ENCODE peak calls at places on chromosomes 12 and 14, in five cellular contexts. X is CD8-positive, alpha-beta memory T cell; P is mesendoderm; O is transverse colon; G is astrocyte. C is an unnamed sample. For H3K4me1, the result is how much of the 10 kb centered on the place peaks cover.

GRCh38 chr12:44157359-44157758 is 321.5 kb downstream of the TMEM117 start:
- DNase-seq in X (no peak), P (no peak), O (no peak), G (no peak), C (no peak)

GRCh38 chr14:23447634-23448353 is 12.3 kb upstream of the MYH7 start:
- DNase-seq in X (no peak), P (no peak), O (peak), G (no peak), C (no peak)

GRCh38 chr12:19239616-19240234 is 110.2 kb downstream of the PLEKHA5 start:
- DNase-seq in X (no peak), P (peak), O (no peak), G (peak), C (no peak)

GRCh38 chr12:13340149-13340548 is 143.6 kb downstream of the EMP1 start:
- DNase-seq in X (no peak), P (no peak), O (no peak), G (no peak), C (no peak)

GRCh38 chr14:53002576-53002975 is 51.7 kb upstream of the FERMT2 start:
- DNase-seq in X (no peak), P (peak), O (no peak), G (no peak), C (peak)

GRCh38 chr12:108821407-108822397 is 35.7 kb downstream of the SSH1 start:
- DNase-seq in X (no peak), P (no peak), O (no peak), G (peak), C (peak)

GRCh38 chr12:108532061-108532848 is 17.2 kb downstream of the FICD start:
- DNase-seq in X (no peak), P (no peak), O (no peak), G (no peak), C (no peak)

GRCh38 chr14:104721704-104722431 is 2.2 kb upstream of the ADSS1 start:
- DNase-seq in X (no peak), P (no peak), O (no peak), G (no peak), C (peak)

GRCh38 chr12:64608901-64609542 is 1.3 kb upstream of the RASSF3 start:
- DNase-seq in X (peak), P (peak), O (peak), G (peak), C (peak)

GRCh38 chr14:92014014-92014413 is 25.8 kb downstream of the TRIP11 start:
- DNase-seq in X (no peak), P (no peak), O (no peak), G (no peak), C (no peak)

GRCh38 chr12:109766251-109766778 is 52.7 kb downstream of the FAM222A start:
- DNase-seq in X (no peak), P (peak), O (no peak), G (no peak), C (no peak)

GRCh38 chr12:18250313-18250916 is 10.9 kb upstream of the PIK3C2G start:
- DNase-seq in X (no peak), P (peak), O (no peak), G (peak), C (peak)

GRCh38 chr12:19181666-19182426 is 52.3 kb downstream of the PLEKHA5 start:
- DNase-seq in X (no peak), P (no peak), O (no peak), G (no peak), C (no peak)

GRCh38 chr14:96811265-96811664 is 14.1 kb downstream of the VRK1 start:
- DNase-seq in X (no peak), P (no peak), O (no peak), G (peak), C (no peak)

GRCh38 chr14:46405095-46405494 is 246.5 kb downstream of the RPL10L start:
- DNase-seq in X (no peak), P (no peak), O (no peak), G (no peak), C (peak)

GRCh38 chr14:72847721-72848120 is 46.2 kb downstream of the DPF3 start:
- DNase-seq in X (no peak), P (peak), O (no peak), G (no peak), C (no peak)

GRCh38 chr12:116594325-116595038 is 35.3 kb downstream of the MAP1LC3B2 start:
- DNase-seq in X (no peak), P (no peak), O (peak), G (no peak), C (no peak)

GRCh38 chr12:123111498-123112165 is 39.3 kb downstream of the PITPNM2 start:
- DNase-seq in X (no peak), P (no peak), O (no peak), G (peak), C (peak)

GRCh38 chr12:112179341-112179740 is 54.0 kb downstream of the TRAFD1 start:
- DNase-seq in X (no peak), P (no peak), O (no peak), G (no peak), C (no peak)

GRCh38 chr14:70886421-70887206 is 20.6 kb upstream of the PCNX1 start:
- DNase-seq in X (peak), P (peak), O (peak), G (no peak), C (peak)

GRCh38 chr14:68787235-68787727 is 5.6 kb downstream of the ZFP36L1 start:
- DNase-seq in X (peak), P (peak), O (peak), G (peak), C (no peak)

GRCh38 chr14:69291891-69292586 is 32.1 kb downstream of the GALNT16 start:
- DNase-seq in X (no peak), P (peak), O (no peak), G (no peak), C (peak)

GRCh38 chr12:33438890-33439586 is 581 bp downstream of the SYT10 start:
- DNase-seq in X (no peak), P (peak), O (no peak), G (no peak), C (peak)

GRCh38 chr12:95224202-95225170 is 6.9 kb downstream of the VEZT start:
- DNase-seq in X (no peak), P (no peak), O (no peak), G (peak), C (peak)

GRCh38 chr12:52151153-52151858 is 40.5 kb downstream of the KRT80 start:
- DNase-seq in X (no peak), P (no peak), O (no peak), G (no peak), C (no peak)
- H3K4me1 ChIP-seq in X (under half), P (under half), O (under half), G (under half), C (under half)

GRCh38 chr12:106084048-106084671 is 54.6 kb downstream of the NUAK1 start:
- DNase-seq in X (no peak), P (peak), O (no peak), G (peak), C (peak)

GRCh38 chr12:106081606-106082005 is 57.1 kb downstream of the NUAK1 start:
- DNase-seq in X (no peak), P (no peak), O (no peak), G (peak), C (peak)

GRCh38 chr12:106080786-106081185 is 58.0 kb downstream of the NUAK1 start:
- DNase-seq in X (no peak), P (no peak), O (no peak), G (no peak), C (no peak)

GRCh38 chr12:106084759-106085158 is 54.0 kb downstream of the NUAK1 start:
- DNase-seq in X (no peak), P (no peak), O (no peak), G (no peak), C (no peak)

DNA sequence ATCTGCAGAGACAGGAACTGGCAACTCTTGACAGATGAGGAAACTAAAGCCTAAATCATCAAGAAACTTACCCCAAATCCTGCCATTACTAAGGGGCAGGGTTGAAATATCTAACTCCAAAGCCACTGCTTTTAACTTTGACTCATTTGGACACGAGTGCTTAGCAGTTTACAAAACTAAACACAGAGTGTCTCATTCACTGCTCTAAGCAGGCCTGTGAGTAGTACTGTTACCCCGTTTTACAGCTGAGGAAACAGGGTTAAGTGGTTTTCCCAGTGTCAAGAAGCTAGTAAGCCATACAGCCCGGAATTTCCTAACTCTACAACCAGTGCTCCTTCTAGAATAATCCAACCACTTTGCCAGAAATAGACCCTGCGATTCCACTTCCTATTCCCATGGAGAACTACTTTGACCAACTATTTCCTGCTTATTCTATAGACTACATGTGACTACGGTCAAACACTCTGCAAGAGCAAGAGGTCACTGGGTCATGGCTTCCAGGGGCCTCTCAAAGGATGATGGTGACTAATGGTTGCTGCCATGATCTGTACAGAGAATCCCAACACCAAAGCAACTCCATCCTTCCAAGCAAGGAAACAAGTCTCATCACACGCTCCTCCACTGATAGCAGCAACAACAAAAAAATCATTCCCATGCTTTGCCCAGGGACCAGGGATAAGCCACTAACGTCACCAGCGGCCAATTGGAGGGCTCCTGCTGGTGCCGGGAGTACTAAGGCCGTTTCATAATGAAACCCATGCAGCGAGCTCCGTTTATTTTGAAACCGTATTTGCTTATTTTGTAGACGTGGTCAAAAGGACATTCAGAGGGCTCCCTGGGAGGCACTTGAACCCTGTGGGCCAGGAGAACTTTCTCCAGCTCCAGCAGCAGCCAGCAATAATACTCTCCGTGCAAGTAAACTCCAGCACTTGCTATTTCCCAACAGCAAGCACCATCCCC is 56.3 kb downstream of the NUAK1 start:
- DNase-seq in X (no peak), P (no peak), O (no peak), G (peak), C (peak)
- H3K4me1 ChIP-seq in X (under half), P (under half), O (under half), G (half or more), C (under half)

GRCh38 chr14:103101257-103101963 is 6.9 kb downstream of the EXOC3L4 start:
- DNase-seq in X (no peak), P (no peak), O (no peak), G (no peak), C (no peak)

GRCh38 chr14:103101964-103102688 is 7.6 kb downstream of the EXOC3L4 start:
- DNase-seq in X (no peak), P (no peak), O (no peak), G (no peak), C (no peak)

GRCh38 chr14:103103461-103104388 is 9.2 kb downstream of the EXOC3L4 start:
- DNase-seq in X (no peak), P (no peak), O (peak), G (no peak), C (peak)

GRCh38 chr14:103104389-103104653 is 9.8 kb downstream of the EXOC3L4 start:
- DNase-seq in X (no peak), P (no peak), O (no peak), G (no peak), C (no peak)

GRCh38 chr14:103102689-103103260 is 8.2 kb downstream of the EXOC3L4 start:
- DNase-seq in X (no peak), P (no peak), O (no peak), G (no peak), C (no peak)
- H3K4me1 ChIP-seq in X (under half), P (under half), O (under half), G (under half), C (under half)

GRCh38 chr12:92362785-92363184 is 217.1 kb upstream of the BTG1 start:
- DNase-seq in X (no peak), P (no peak), O (no peak), G (no peak), C (no peak)
- H3K4me1 ChIP-seq in X (half or more), P (under half), O (under half), G (under half), C (under half)

DNA sequence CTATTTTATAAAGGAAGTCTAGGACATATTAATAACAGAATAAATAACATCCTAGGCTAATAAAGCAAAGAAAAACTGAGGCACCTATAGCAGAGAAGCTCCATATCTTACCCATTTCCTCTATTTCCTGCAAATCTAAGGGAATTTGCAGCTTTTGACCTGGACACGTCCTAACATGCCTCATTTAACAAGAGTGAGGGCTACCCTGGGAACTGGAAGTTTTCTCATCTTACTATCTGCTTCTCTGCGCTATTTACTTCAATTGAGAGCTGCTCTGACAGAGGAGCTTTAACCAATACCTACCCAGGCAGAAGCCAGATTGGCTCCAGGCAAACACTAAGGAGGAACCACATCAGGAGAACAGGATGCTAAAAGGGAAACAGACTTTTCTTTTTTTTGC is 5.7 kb downstream of the YBX3 start:
- DNase-seq in X (no peak), P (peak), O (no peak), G (peak), C (peak)
- H3K4me1 ChIP-seq in X (under half), P (under half), O (under half), G (under half), C (under half)

DNA sequence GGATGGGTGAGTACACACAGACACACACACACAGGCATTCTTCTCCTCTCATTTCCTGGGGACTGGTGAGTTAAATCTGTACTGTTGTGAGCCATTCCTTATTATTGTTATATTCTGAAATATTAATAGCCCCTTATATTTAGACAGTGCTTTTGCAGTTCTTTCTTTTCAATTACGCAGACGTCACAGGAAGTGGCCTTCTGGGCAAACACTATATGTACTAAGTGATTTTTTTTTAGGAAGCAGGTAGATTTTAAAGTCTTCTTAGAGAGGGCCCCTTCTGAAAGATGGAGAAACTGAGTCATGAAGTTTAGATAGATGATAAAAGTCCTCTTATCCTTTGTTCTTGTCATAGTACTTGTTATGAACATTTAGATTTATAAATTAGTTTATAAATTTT is 1213.6 kb downstream of the VRK1 start:
- DNase-seq in X (no peak), P (no peak), O (no peak), G (no peak), C (no peak)
- H3K4me1 ChIP-seq in X (under half), P (under half), O (under half), G (under half), C (under half)

GRCh38 chr14:64758025-64758521 is 53.8 kb downstream of the PLEKHG3 start:
- DNase-seq in X (peak), P (peak), O (peak), G (peak), C (peak)
- H3K4me1 ChIP-seq in X (half or more), P (under half), O (under half), G (half or more), C (half or more)

GRCh38 chr12:6065872-6066217 is 58.6 kb downstream of the VWF start:
- DNase-seq in X (no peak), P (no peak), O (no peak), G (no peak), C (no peak)

GRCh38 chr12:6067152-6067916 is 57.1 kb downstream of the VWF start:
- DNase-seq in X (no peak), P (peak), O (no peak), G (no peak), C (no peak)

GRCh38 chr12:6066651-6067050 is 57.8 kb downstream of the VWF start:
- DNase-seq in X (no peak), P (no peak), O (no peak), G (no peak), C (no peak)

GRCh38 chr12:6063379-6063735 is 61.1 kb downstream of the VWF start:
- DNase-seq in X (no peak), P (no peak), O (no peak), G (no peak), C (no peak)

DNA sequence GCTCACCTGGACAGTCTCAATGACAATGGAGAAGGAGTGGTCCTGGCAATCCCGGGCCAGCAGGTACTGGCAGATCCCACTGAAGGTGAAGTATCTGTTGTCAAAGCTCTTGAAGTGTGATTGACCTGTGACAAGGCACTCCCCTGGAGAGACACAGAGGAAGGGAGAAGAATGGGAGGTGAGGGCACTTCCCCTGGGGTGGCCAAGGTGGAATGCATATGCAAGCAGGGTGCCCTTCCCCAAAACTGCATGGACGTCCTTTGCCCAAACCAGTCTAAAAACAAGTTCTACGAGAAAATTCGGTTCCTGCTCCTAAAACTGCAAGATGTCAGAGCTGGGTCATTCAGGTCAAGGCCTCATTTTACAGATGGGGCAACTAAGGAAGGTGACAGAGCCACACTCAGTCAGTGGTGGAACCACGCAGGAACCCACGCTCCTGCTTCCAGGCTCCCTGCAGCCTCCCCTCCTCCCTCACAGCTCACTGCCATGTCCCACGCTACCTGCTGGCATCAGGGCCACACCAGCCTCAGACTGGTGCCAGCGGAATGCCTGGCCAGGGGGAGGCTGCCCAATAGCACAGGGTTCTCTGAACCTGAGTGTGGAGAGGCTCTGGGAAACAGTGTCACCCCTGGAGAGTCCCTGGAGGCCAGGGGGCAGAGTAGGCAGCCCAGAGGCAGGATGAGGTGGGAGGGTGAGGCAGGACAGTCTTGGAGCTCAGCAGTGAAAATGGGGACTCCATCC is 59.2 kb downstream of the VWF start:
- DNase-seq in X (no peak), P (no peak), O (no peak), G (no peak), C (no peak)
- H3K4me1 ChIP-seq in X (under half), P (under half), O (under half), G (under half), C (under half)

GRCh38 chr14:22433059-22433458 is 156.0 kb downstream of the DAD1 start:
- DNase-seq in X (no peak), P (no peak), O (no peak), G (no peak), C (no peak)

GRCh38 chr14:22432348-22432976 is 156.6 kb downstream of the DAD1 start:
- DNase-seq in X (no peak), P (no peak), O (peak), G (peak), C (peak)

GRCh38 chr14:22438742-22439141 is 150.3 kb downstream of the DAD1 start:
- DNase-seq in X (no peak), P (no peak), O (no peak), G (no peak), C (no peak)

GRCh38 chr14:22434030-22434429 is 155.0 kb downstream of the DAD1 start:
- DNase-seq in X (no peak), P (peak), O (no peak), G (no peak), C (no peak)

GRCh38 chr14:22434901-22435565 is 154.0 kb downstream of the DAD1 start:
- DNase-seq in X (no peak), P (no peak), O (no peak), G (no peak), C (no peak)
- H3K4me1 ChIP-seq in X (under half), P (under half), O (under half), G (under half), C (under half)

GRCh38 chr12:124491856-124492420 is 75.5 kb downstream of the NCOR2 start:
- DNase-seq in X (no peak), P (no peak), O (no peak), G (no peak), C (no peak)
- H3K4me1 ChIP-seq in X (under half), P (under half), O (under half), G (under half), C (half or more)